ENCODE peak calls at places on chromosomes 3 and 15, in eight cellular contexts. S is amniotic epithelial cell, D is T47D, P is myocyte, T is SJSA1, U is sciatic nerve, E is mucosa of descending colon, K is iris pigment epithelial cell. B is an unnamed sample.

GRCh38 chr15:42358141-42358540 is 1.2 kb upstream of the CAPN3 start:
- DNase-seq in S (no peak), D (no peak), P (no peak), T (no peak), U (no peak), E (no peak), K (no peak), B (no peak)

GRCh38 chr3:97910931-97911351 is 61.3 kb downstream of the RIOX2 start:
- DNase-seq in S (peak), D (no peak), P (no peak), T (no peak), U (no peak), E (no peak), K (peak), B (no peak)

GRCh38 chr3:54660599-54661210 is 267.2 kb downstream of the LRTM1 start:
- DNase-seq in S (no peak), D (no peak), P (no peak), T (no peak), U (peak), E (no peak), K (no peak), B (no peak)

GRCh38 chr15:101497484-101498034 is 8.1 kb upstream of the PCSK6 start:
- DNase-seq in S (no peak), D (no peak), P (no peak), T (no peak), U (no peak), E (peak), K (no peak), B (peak)

GRCh38 chr3:120450261-120450913 is 405 bp downstream of the FSTL1 start:
- DNase-seq in S (peak), D (peak), P (no peak), T (no peak), U (peak), E (peak), K (no peak), B (peak)

GRCh38 chr15:52308446-52309153 is 13.0 kb upstream of the MYO5C start:
- DNase-seq in S (no peak), D (no peak), P (no peak), T (no peak), U (no peak), E (no peak), K (no peak), B (no peak)

GRCh38 chr3:128572644-128573105 is 77.9 kb downstream of the RPN1 start:
- DNase-seq in S (no peak), D (peak), P (no peak), T (peak), U (no peak), E (peak), K (no peak), B (peak)

GRCh38 chr15:97023131-97023844 is 692.8 kb downstream of the NR2F2 start:
- DNase-seq in S (no peak), D (no peak), P (no peak), T (peak), U (no peak), E (no peak), K (peak), B (no peak)

GRCh38 chr3:112512320-112512719 is 13.0 kb upstream of the BTLA start:
- DNase-seq in S (no peak), D (no peak), P (no peak), T (no peak), U (no peak), E (no peak), K (no peak), B (no peak)

GRCh38 chr15:38611228-38611627 is 46.6 kb upstream of the RASGRP1 start:
- DNase-seq in S (no peak), D (no peak), P (no peak), T (no peak), U (no peak), E (no peak), K (no peak), B (no peak)

GRCh38 chr3:192637803-192638202 is 89.5 kb downstream of the FGF12 start:
- DNase-seq in S (no peak), D (no peak), P (no peak), T (no peak), U (no peak), E (no peak), K (no peak), B (no peak)

GRCh38 chr15:82540055-82540983 is at the start of gene RPS17:
- DNase-seq in S (peak), D (peak), P (peak), T (peak), U (peak), E (peak), K (peak), B (peak)

GRCh38 chr3:13703071-13703470 is 154.1 kb downstream of the FBLN2 start:
- DNase-seq in S (no peak), D (no peak), P (no peak), T (no peak), U (peak), E (no peak), K (no peak), B (no peak)

GRCh38 chr15:99721104-99721778 is 12.0 kb downstream of the LYSMD4 start:
- DNase-seq in S (no peak), D (no peak), P (no peak), T (no peak), U (no peak), E (no peak), K (no peak), B (no peak)

GRCh38 chr15:95017950-95018349 is 786.6 kb downstream of the MCTP2 start:
- DNase-seq in S (no peak), D (no peak), P (no peak), T (peak), U (peak), E (peak), K (no peak), B (no peak)

GRCh38 chr3:66432767-66433521 is 67.9 kb downstream of the LRIG1 start:
- DNase-seq in S (no peak), D (no peak), P (peak), T (no peak), U (peak), E (no peak), K (no peak), B (no peak)

GRCh38 chr3:9883676-9884554 is 3.9 kb upstream of the CIDEC start:
- DNase-seq in S (peak), D (no peak), P (peak), T (no peak), U (no peak), E (no peak), K (peak), B (no peak)

GRCh38 chr15:63870403-63871209 is 36.9 kb upstream of the HERC1 start:
- DNase-seq in S (peak), D (peak), P (peak), T (peak), U (no peak), E (peak), K (peak), B (peak)

GRCh38 chr3:10023587-10024310 is 2.5 kb upstream of the FANCD2 start:
- DNase-seq in S (peak), D (no peak), P (no peak), T (no peak), U (no peak), E (no peak), K (peak), B (no peak)

GRCh38 chr15:39602143-39602542 is 21.3 kb downstream of the THBS1 start:
- DNase-seq in S (no peak), D (no peak), P (peak), T (no peak), U (no peak), E (no peak), K (no peak), B (no peak)

GRCh38 chr15:43487271-43487895 is 5.6 kb downstream of the TP53BP1 start:
- DNase-seq in S (no peak), D (no peak), P (no peak), T (no peak), U (no peak), E (no peak), K (no peak), B (no peak)

GRCh38 chr15:88657326-88658069 is 18.7 kb downstream of the ISG20 start:
- DNase-seq in S (peak), D (peak), P (peak), T (peak), U (peak), E (peak), K (peak), B (peak)

GRCh38 chr3:134600685-134601502 is 49.9 kb downstream of the KY start:
- DNase-seq in S (peak), D (peak), P (peak), T (peak), U (peak), E (peak), K (peak), B (peak)

GRCh38 chr3:109806929-109807328 is 469.6 kb upstream of the DPPA4 start:
- DNase-seq in S (peak), D (no peak), P (peak), T (peak), U (no peak), E (peak), K (peak), B (no peak)

GRCh38 chr3:354433-354832 is 157.9 kb downstream of the CHL1 start:
- DNase-seq in S (peak), D (no peak), P (peak), T (peak), U (no peak), E (peak), K (peak), B (no peak)

GRCh38 chr15:86183765-86184491 is 104.3 kb downstream of the AGBL1 start:
- DNase-seq in S (no peak), D (no peak), P (peak), T (no peak), U (no peak), E (no peak), K (no peak), B (no peak)

GRCh38 chr3:196093271-196094111 is 11.6 kb upstream of the TFRC start:
- DNase-seq in S (peak), D (no peak), P (no peak), T (no peak), U (no peak), E (no peak), K (peak), B (no peak)

GRCh38 chr15:48031973-48032372 is 88.8 kb upstream of the SLC24A5 start:
- DNase-seq in S (no peak), D (no peak), P (no peak), T (no peak), U (no peak), E (no peak), K (no peak), B (no peak)

GRCh38 chr3:184500344-184500923 is 61.2 kb upstream of the EPHB3 start:
- DNase-seq in S (no peak), D (no peak), P (no peak), T (no peak), U (no peak), E (no peak), K (no peak), B (no peak)

GRCh38 chr3:28008235-28008634 is 233.2 kb upstream of the CMC1 start:
- DNase-seq in S (no peak), D (no peak), P (no peak), T (no peak), U (no peak), E (no peak), K (no peak), B (no peak)

GRCh38 chr3:158330820-158331219 is 220.9 kb downstream of the RSRC1 start:
- DNase-seq in S (peak), D (no peak), P (peak), T (no peak), U (no peak), E (no peak), K (peak), B (no peak)

B was measured in HuH-7.5.